ENCODE peak calls at places on chromosomes 1 and 21, in eight cellular contexts. H, O, N, L, Z, J, S and T are unnamed samples. For H3K36me3, the result is how much of the 10 kb centered on the place peaks cover.

GRCh38 chr1:45924736-45925135 is 121.3 kb downstream of the MAST2 start:
- DNase-seq in O (no peak), L (no peak), Z (peak), S (no peak), N (peak), H (no peak), J (no peak), T (no peak)

GRCh38 chr1:24749257-24749656 is 4.0 kb downstream of the CLIC4 start:
- DNase-seq in J (no peak), N (no peak), H (no peak), Z (no peak), S (no peak), O (no peak), L (no peak), T (no peak)

GRCh38 chr1:1756661-1757421 is 21.4 kb downstream of the NADK start:
- DNase-seq in N (no peak), H (no peak), S (no peak), L (no peak), Z (no peak), J (no peak), O (no peak), T (no peak)

GRCh38 chr1:145997156-145998023 is 1.0 kb upstream of the TXNIP start:
- DNase-seq in Z (no peak), L (peak), H (no peak), O (peak), N (no peak), S (no peak), J (peak), T (peak)

GRCh38 chr1:230632273-230632873 is 9.9 kb upstream of the COG2 start:
- DNase-seq in H (peak), N (peak), S (no peak), J (no peak), O (no peak), Z (peak), L (no peak), T (no peak)

GRCh38 chr1:152185544-152186391 is 26.7 kb upstream of the RPTN start:
- DNase-seq in J (no peak), H (no peak), L (no peak), S (peak), Z (peak), N (peak), O (no peak), T (peak)

GRCh38 chr1:22837332-22837731 is 126.7 kb downstream of the EPHB2 start:
- DNase-seq in H (no peak), J (no peak), O (no peak), S (no peak), N (no peak), L (no peak), Z (no peak), T (no peak)

GRCh38 chr21:41142051-41142795 is 25.7 kb upstream of the BACE2 start:
- DNase-seq in O (no peak), Z (peak), H (no peak), J (no peak), L (no peak), S (peak), N (no peak), T (no peak)

GRCh38 chr1:15957221-15958090 is 18.4 kb downstream of the ZBTB17 start:
- DNase-seq in S (no peak), H (peak), J (no peak), O (no peak), Z (no peak), L (no peak), N (no peak), T (no peak)

GRCh38 chr1:215114154-215114933 is 31.8 kb downstream of the KCNK2 start:
- DNase-seq in S (no peak), L (no peak), Z (peak), J (no peak), H (no peak), N (no peak), O (no peak), T (no peak)

GRCh38 chr1:109383850-109384249 is 13.9 kb downstream of the SORT1 start:
- DNase-seq in Z (no peak), S (no peak), J (no peak), H (no peak), N (no peak), O (no peak), L (no peak), T (no peak)

GRCh38 chr1:10771789-10772188 is 24.7 kb downstream of the CASZ1 start:
- DNase-seq in H (no peak), J (no peak), Z (no peak), N (no peak), O (no peak), S (no peak), L (no peak), T (no peak)

GRCh38 chr1:167429612-167430011 is 88.7 kb downstream of the CD247 start:
- DNase-seq in H (no peak), N (no peak), S (no peak), J (no peak), Z (no peak), O (no peak), L (no peak), T (no peak)

GRCh38 chr1:15680614-15681345 is 3.3 kb upstream of the PLEKHM2 start:
- DNase-seq in N (peak), Z (peak), H (no peak), O (no peak), S (no peak), L (no peak), J (no peak), T (no peak)

GRCh38 chr21:37505963-37506362 is 139.4 kb downstream of the DYRK1A start:
- DNase-seq in J (no peak), O (no peak), N (no peak), H (no peak), S (no peak), L (no peak), Z (no peak), T (no peak)

GRCh38 chr1:167387251-167387910 is 130.9 kb downstream of the CD247 start:
- DNase-seq in N (peak), J (no peak), L (no peak), O (no peak), Z (no peak), H (no peak), S (no peak), T (no peak)

GRCh38 chr1:6162773-6163172 is 17.3 kb downstream of the CHD5 start:
- DNase-seq in S (no peak), N (no peak), J (no peak), L (peak), H (no peak), Z (no peak), O (no peak), T (no peak)

GRCh38 chr1:83113686-83114085 is 885.2 kb downstream of the TTLL7 start:
- DNase-seq in Z (no peak), J (no peak), O (no peak), N (no peak), L (no peak), S (no peak), H (no peak), T (no peak)

GRCh38 chr1:240571782-240572181 is 40.2 kb downstream of the GREM2 start:
- DNase-seq in L (no peak), J (no peak), O (no peak), N (no peak), S (no peak), H (no peak), Z (no peak), T (no peak)

GRCh38 chr1:26387447-26387846 is 14.9 kb upstream of the ZNF683 start:
- DNase-seq in Z (peak), S (no peak), L (no peak), O (no peak), H (no peak), J (no peak), N (no peak), T (no peak)

GRCh38 chr1:2914702-2915101 is 106.6 kb upstream of the ACTRT2 start:
- DNase-seq in J (no peak), Z (no peak), L (no peak), N (no peak), S (no peak), H (no peak), O (no peak), T (no peak)

GRCh38 chr1:153394391-153394790 is 3.5 kb upstream of the S100A8 start:
- DNase-seq in L (no peak), S (no peak), H (no peak), O (no peak), J (no peak), N (no peak), Z (no peak), T (no peak)

GRCh38 chr1:118043624-118044023 is 114.1 kb downstream of the WDR3 start:
- DNase-seq in S (no peak), H (no peak), L (no peak), O (no peak), N (no peak), J (no peak), Z (no peak), T (no peak)

GRCh38 chr21:45761703-45762102 is 118.2 kb downstream of the PCBP3 start:
- DNase-seq in L (no peak), H (no peak), O (no peak), J (no peak), S (no peak), N (no peak), Z (no peak), T (no peak)

GRCh38 chr1:211609120-211610024 is 30.4 kb upstream of the SLC30A1 start:
- DNase-seq in H (no peak), N (no peak), J (no peak), Z (peak), L (no peak), S (no peak), O (no peak), T (no peak)

GRCh38 chr1:213876531-213876930 is 111.2 kb upstream of the PROX1 start:
- DNase-seq in L (no peak), J (no peak), H (no peak), S (no peak), N (no peak), O (no peak), Z (no peak), T (no peak)

GRCh38 chr1:209433649-209434031 is 149.9 kb upstream of the CAMK1G start:
- DNase-seq in L (no peak), H (no peak), Z (no peak), O (no peak), S (no peak), J (no peak), N (no peak), T (no peak)

GRCh38 chr1:31674626-31675025 is 29.2 kb downstream of the COL16A1 start:
- DNase-seq in O (no peak), Z (no peak), S (no peak), H (no peak), L (no peak), N (no peak), J (no peak), T (no peak)

GRCh38 chr1:238409947-238410346 is 519.2 kb upstream of the ZP4 start:
- DNase-seq in J (no peak), O (no peak), H (no peak), N (no peak), Z (peak), S (peak), L (no peak), T (no peak)

GRCh38 chr1:205950826-205951549 is 7.7 kb upstream of the SLC26A9 start:
- DNase-seq in S (no peak), J (no peak), N (no peak), H (no peak), O (no peak), Z (peak), L (no peak), T (no peak)

GRCh38 chr1:9612162-9612845 is 23.6 kb downstream of the TMEM201 start:
- DNase-seq in Z (no peak), H (no peak), N (no peak), O (no peak), J (no peak), L (no peak), S (no peak), T (no peak)

GRCh38 chr1:162985816-162986215 is 83.3 kb upstream of the RGS4 start:
- DNase-seq in L (no peak), S (no peak), O (no peak), H (no peak), J (no peak), Z (peak), N (no peak), T (no peak)

GRCh38 chr1:15758537-15758936 is at the start of gene FBLIM1:
- DNase-seq in N (peak), J (no peak), S (no peak), L (no peak), O (peak), Z (no peak), H (peak), T (no peak)

GRCh38 chr1:155255243-155256100 is at the start of gene ENTREP3:
- DNase-seq in N (peak), H (peak), O (peak), L (peak), Z (peak), S (peak), J (peak), T (peak)

GRCh38 chr1:206450271-206450670 is 20.0 kb upstream of the IKBKE start:
- DNase-seq in O (no peak), L (no peak), J (no peak), N (no peak), H (no peak), S (no peak), Z (no peak), T (no peak)

GRCh38 chr1:234478152-234478480 is 863 bp downstream of the TARBP1 start:
- DNase-seq in Z (peak), O (no peak), L (no peak), S (peak), J (peak), N (peak), H (peak), T (peak)

GRCh38 chr1:16387201-16388185 is 20.5 kb downstream of the SZRD1 start:
- DNase-seq in N (no peak), S (no peak), Z (peak), H (no peak), L (no peak), O (no peak), J (no peak), T (no peak)

GRCh38 chr1:50308883-50309282 is 114.4 kb downstream of the DMRTA2 start:
- DNase-seq in N (peak), O (no peak), H (peak), J (no peak), L (no peak), Z (peak), S (peak), T (no peak)

GRCh38 chr1:116379057-116379630 is 6.1 kb downstream of the ATP1A1 start:
- DNase-seq in H (no peak), S (no peak), N (no peak), L (no peak), O (no peak), J (no peak), Z (peak), T (no peak)
- H3K27ac ChIP-seq in H (peak), S (peak), N (peak), L (peak), O (no peak), J (no peak), Z (no peak), T (no peak)

DNA sequence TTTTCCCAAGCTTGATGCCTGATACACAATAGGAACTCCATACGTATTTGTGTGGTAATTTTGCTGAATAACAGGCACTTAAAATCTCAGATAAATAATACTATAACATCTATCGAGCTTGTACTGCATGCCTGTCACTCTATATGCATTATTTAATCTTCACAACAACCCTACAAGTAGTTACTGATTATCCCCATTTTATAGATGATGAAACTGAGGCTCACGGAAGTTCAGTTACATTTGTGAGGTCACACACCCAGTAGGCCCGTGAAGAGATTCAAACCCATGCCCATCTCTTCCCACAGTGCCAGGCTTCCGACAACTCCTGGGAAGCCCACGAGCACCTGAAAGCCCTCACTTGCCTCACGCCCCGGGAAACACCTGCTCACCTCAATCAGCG is 98.8 kb downstream of the RAVER2 start:
- DNase-seq in Z (no peak), H (no peak), L (no peak), N (no peak), O (no peak), J (no peak), S (no peak), T (no peak)
- H3K36me3 ChIP-seq in Z (half or more), H (under half), L (half or more), N (under half), O (under half), J (half or more), S (under half), T (half or more)

DNA sequence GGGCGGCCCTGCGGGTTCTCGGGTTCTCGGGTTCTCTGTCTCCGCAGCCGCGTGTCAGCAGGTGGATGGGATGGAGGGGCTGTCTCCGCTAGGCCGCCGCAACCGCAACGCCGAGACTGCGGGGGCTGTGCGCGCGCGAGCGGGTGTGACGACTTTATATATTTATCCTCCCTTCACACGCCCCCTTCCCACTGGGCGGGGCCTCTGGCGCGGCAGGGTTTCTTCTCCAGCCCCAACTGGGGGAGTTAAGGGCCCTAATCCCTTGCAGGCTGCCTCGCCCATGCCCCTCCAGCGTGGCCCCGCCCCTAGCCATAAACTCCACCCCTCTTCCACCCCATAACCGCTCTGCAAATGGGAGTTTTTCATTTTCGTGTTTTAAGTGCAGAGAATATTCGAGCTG is 3.4 kb downstream of the IGSF21 start:
- DNase-seq in N (no peak), L (peak), H (no peak), O (no peak), Z (no peak), S (no peak), J (no peak), T (no peak)
- H3K4me3 ChIP-seq in N (no peak), L (peak), H (peak), O (no peak), Z (no peak), S (peak), J (no peak), T (no peak)

GRCh38 chr1:186424539-186424938 is 36.4 kb downstream of the PDC start:
- DNase-seq in O (no peak), L (no peak), H (no peak), Z (no peak), J (no peak), N (peak), S (peak), T (no peak)

GRCh38 chr1:186420311-186420710 is 40.6 kb downstream of the PDC start:
- DNase-seq in J (no peak), O (no peak), N (no peak), S (no peak), Z (peak), L (no peak), H (no peak), T (no peak)

GRCh38 chr1:186418503-186418902 is 42.4 kb downstream of the PDC start:
- DNase-seq in L (no peak), H (no peak), O (no peak), N (no peak), J (no peak), Z (peak), S (no peak), T (no peak)

GRCh38 chr1:186421446-186421845 is 39.5 kb downstream of the PDC start:
- DNase-seq in Z (no peak), O (no peak), L (no peak), N (no peak), S (no peak), J (no peak), H (no peak), T (no peak)

DNA sequence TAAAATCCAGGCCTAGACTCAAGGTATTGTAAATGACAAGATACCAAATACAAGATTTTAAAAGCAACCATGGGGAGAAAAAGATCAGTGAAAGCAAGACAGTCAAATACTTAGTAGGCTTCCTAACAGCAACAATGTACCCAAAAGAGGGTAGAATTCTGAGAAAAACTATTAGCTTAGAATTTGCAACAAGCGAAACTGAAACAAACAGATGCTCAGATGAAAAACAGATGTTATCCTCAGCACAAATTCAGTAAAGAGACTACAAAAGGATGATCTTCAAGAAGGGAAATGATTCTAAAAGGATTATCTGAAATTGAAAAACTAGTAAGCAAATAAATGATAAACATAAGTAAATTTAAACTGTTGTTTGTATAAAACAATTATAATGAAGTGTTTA is 40.0 kb downstream of the PDC start:
- DNase-seq in O (no peak), H (no peak), L (no peak), S (no peak), Z (peak), N (no peak), J (no peak), T (no peak)
- H3K27ac ChIP-seq in O (no peak), H (no peak), L (no peak), S (no peak), Z (no peak), N (peak), J (no peak), T (no peak)

DNA sequence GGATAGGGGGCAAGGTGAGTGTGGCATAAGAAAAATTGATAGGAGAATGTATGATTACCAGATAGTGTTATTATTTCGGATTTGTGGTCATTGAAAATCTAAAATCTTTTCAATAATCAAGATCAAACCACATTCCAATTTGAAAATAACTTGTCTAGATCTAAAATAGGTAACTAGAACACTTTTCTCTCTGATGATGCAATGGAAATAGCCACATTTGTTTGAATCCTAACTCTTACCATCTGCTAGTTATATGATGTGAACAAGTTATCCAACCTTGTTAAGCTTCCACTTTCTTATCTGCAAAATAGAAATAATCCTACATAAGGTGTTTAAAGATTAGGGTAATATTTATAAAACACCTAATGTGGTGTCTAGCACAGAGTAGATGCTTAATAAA is 3.8 kb downstream of the BTF3L4 start:
- DNase-seq in S (no peak), J (no peak), Z (no peak), N (no peak), O (no peak), L (no peak), H (no peak), T (no peak)
- H3K36me3 ChIP-seq in S (under half), J (under half), Z (under half), N (under half), O (under half), L (half or more), H (under half), T (under half)

DNA sequence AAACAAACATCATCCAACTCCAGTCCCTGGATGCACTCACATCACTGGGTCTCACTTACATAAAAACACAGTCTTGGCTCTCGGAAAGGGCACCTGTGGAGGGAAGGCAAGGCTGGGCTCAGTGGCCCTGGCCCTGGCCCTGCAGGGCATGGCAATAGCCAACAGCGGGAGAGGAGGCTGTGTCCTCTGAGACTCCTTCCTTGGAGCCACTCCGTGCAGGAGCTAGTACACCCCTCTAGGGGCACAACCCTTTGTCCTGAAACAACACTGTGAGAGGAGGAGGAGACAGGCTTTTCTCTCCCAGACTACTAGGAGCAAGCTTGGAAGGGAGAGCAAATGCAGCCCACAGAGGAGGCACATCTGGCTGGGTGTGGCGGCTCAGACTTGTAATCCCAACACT is 28.0 kb downstream of the URB1 start:
- DNase-seq in S (no peak), Z (no peak), O (no peak), N (no peak), L (no peak), H (no peak), J (no peak), T (no peak)
- H3K4me3 ChIP-seq in S (no peak), Z (no peak), O (no peak), N (no peak), L (no peak), H (no peak), J (no peak), T (no peak)